ENCODE peak calls at places on chromosome 22, in five cellular contexts. V is T-helper 9 cell, N is transverse colon, C is iris pigment epithelial cell, H is HS-27A. X is an unnamed sample.

GRCh38 chr22:17119481-17120202 is 1.5 kb downstream of the TMEM121B start:
- DNase-seq in V (no peak), N (peak), C (peak), H (no peak), X (peak)

GRCh38 chr22:38422615-38423511 is 32.1 kb downstream of the KCNJ4 start:
- DNase-seq in V (no peak), N (peak), C (no peak), H (no peak), X (no peak)

GRCh38 chr22:32801436-32802290 is at the start of gene TIMP3:
- DNase-seq in V (no peak), N (peak), C (peak), H (no peak), X (no peak)

GRCh38 chr22:28711820-28712777 is 29.5 kb downstream of the CHEK2 start:
- DNase-seq in V (no peak), N (no peak), C (peak), H (peak), X (no peak)

GRCh38 chr22:17846326-17846992 is 72.2 kb upstream of the BID start:
- DNase-seq in V (no peak), N (no peak), C (peak), H (no peak), X (no peak)

GRCh38 chr22:23431337-23432072 is 148.6 kb downstream of the IGLL1 start:
- DNase-seq in V (no peak), N (no peak), C (peak), H (no peak), X (no peak)

GRCh38 chr22:38097058-38097457 is 13.1 kb upstream of the SLC16A8 start:
- DNase-seq in V (no peak), N (no peak), C (no peak), H (no peak), X (no peak)

GRCh38 chr22:39727541-39727940 is 157.0 kb downstream of the CACNA1I start:
- DNase-seq in V (no peak), N (no peak), C (peak), H (no peak), X (no peak)

GRCh38 chr22:20758688-20759087 is 15.2 kb upstream of the SERPIND1 start:
- DNase-seq in V (no peak), N (no peak), C (no peak), H (no peak), X (no peak)

GRCh38 chr22:35203583-35203982 is 53.7 kb upstream of the HMGXB4 start:
- DNase-seq in V (no peak), N (no peak), C (no peak), H (no peak), X (no peak)

GRCh38 chr22:30733081-30733680 is 38.5 kb downstream of the OSBP2 start:
- DNase-seq in V (no peak), N (no peak), C (peak), H (no peak), X (no peak)

GRCh38 chr22:49676783-49677494 is 150.7 kb downstream of the BRD1 start:
- DNase-seq in V (no peak), N (no peak), C (no peak), H (no peak), X (no peak)

GRCh38 chr22:37745548-37746365 is 48.9 kb downstream of the TRIOBP start:
- DNase-seq in V (peak), N (peak), C (peak), H (no peak), X (peak)

GRCh38 chr22:48797731-48798130 is 1029.9 kb downstream of the BRD1 start:
- DNase-seq in V (no peak), N (no peak), C (no peak), H (no peak), X (no peak)

GRCh38 chr22:46104881-46105493 is 45.3 kb upstream of the PPARA start:
- DNase-seq in V (no peak), N (no peak), C (no peak), H (no peak), X (no peak)

GRCh38 chr22:24112188-24112587 is 69.1 kb upstream of the SUSD2 start:
- DNase-seq in V (no peak), N (no peak), C (peak), H (no peak), X (no peak)

GRCh38 chr22:17733484-17733883 is 40.8 kb downstream of the BID start:
- DNase-seq in V (no peak), N (no peak), C (peak), H (no peak), X (no peak)

X was measured in NCI-H1930.